ENCODE peak calls at places on chromosomes 1 and 21, in nine cellular contexts. One of them, this sample, is unnamed.

GRCh38 chr1:178727014-178727895 is 2.2 kb downstream of the RALGPS2 start:
- DNase-seq in NCI-H1092 treated with DMSO at 0.1 percent for 48 hours: no peak
- DNase-seq in CD8-positive, alpha-beta memory T cell: no peak
- DNase-seq in posterior vena cava: no peak
- DNase-seq in heart right ventricle: no peak
- DNase-seq in adrenal gland: no peak
- DNase-seq in testis: peak
- DNase-seq in ovary: no peak
- DNase-seq in glutamatergic neuron: no peak
- DNase-seq in this sample: no peak

GRCh38 chr1:150961756-150962155 is 12.9 kb downstream of the CERS2 start:
- DNase-seq in CD8-positive, alpha-beta memory T cell: no peak
- DNase-seq in glutamatergic neuron: no peak
- DNase-seq in testis: no peak
- DNase-seq in heart right ventricle: no peak
- DNase-seq in posterior vena cava: no peak
- DNase-seq in ovary: no peak
- DNase-seq in NCI-H1092 treated with DMSO at 0.1 percent for 48 hours: no peak
- DNase-seq in adrenal gland: no peak
- DNase-seq in this sample: no peak

GRCh38 chr1:202631076-202631923 is 79.0 kb downstream of the SYT2 start:
- DNase-seq in NCI-H1092 treated with DMSO at 0.1 percent for 48 hours: no peak
- DNase-seq in testis: no peak
- DNase-seq in glutamatergic neuron: no peak
- DNase-seq in heart right ventricle: no peak
- DNase-seq in posterior vena cava: peak
- DNase-seq in adrenal gland: no peak
- DNase-seq in ovary: no peak
- DNase-seq in CD8-positive, alpha-beta memory T cell: no peak
- DNase-seq in this sample: no peak

GRCh38 chr1:109988349-109988914 is 3.9 kb downstream of the AHCYL1 start:
- DNase-seq in NCI-H1092 treated with DMSO at 0.1 percent for 48 hours: no peak
- DNase-seq in ovary: no peak
- DNase-seq in testis: no peak
- DNase-seq in heart right ventricle: no peak
- DNase-seq in glutamatergic neuron: no peak
- DNase-seq in posterior vena cava: no peak
- DNase-seq in adrenal gland: no peak
- DNase-seq in CD8-positive, alpha-beta memory T cell: no peak
- DNase-seq in this sample: no peak

GRCh38 chr21:14492890-14493289 is 53.2 kb downstream of the SAMSN1 start:
- DNase-seq in NCI-H1092 treated with DMSO at 0.1 percent for 48 hours: no peak
- DNase-seq in ovary: no peak
- DNase-seq in adrenal gland: no peak
- DNase-seq in glutamatergic neuron: no peak
- DNase-seq in CD8-positive, alpha-beta memory T cell: no peak
- DNase-seq in heart right ventricle: no peak
- DNase-seq in posterior vena cava: no peak
- DNase-seq in testis: no peak
- DNase-seq in this sample: no peak

GRCh38 chr1:64623750-64624445 is 121.0 kb upstream of the RAVER2 start:
- DNase-seq in heart right ventricle: no peak
- DNase-seq in NCI-H1092 treated with DMSO at 0.1 percent for 48 hours: peak
- DNase-seq in CD8-positive, alpha-beta memory T cell: no peak
- DNase-seq in adrenal gland: peak
- DNase-seq in ovary: no peak
- DNase-seq in posterior vena cava: no peak
- DNase-seq in glutamatergic neuron: no peak
- DNase-seq in testis: no peak
- DNase-seq in this sample: no peak

GRCh38 chr1:101567582-101568189 is 330.9 kb downstream of the S1PR1 start:
- DNase-seq in adrenal gland: peak
- DNase-seq in NCI-H1092 treated with DMSO at 0.1 percent for 48 hours: peak
- DNase-seq in heart right ventricle: no peak
- DNase-seq in ovary: no peak
- DNase-seq in glutamatergic neuron: peak
- DNase-seq in testis: peak
- DNase-seq in CD8-positive, alpha-beta memory T cell: peak
- DNase-seq in posterior vena cava: no peak
- DNase-seq in this sample: peak

GRCh38 chr1:184801503-184801902 is 46.8 kb upstream of the EDEM3 start:
- DNase-seq in ovary: no peak
- DNase-seq in CD8-positive, alpha-beta memory T cell: no peak
- DNase-seq in adrenal gland: peak
- DNase-seq in posterior vena cava: no peak
- DNase-seq in testis: no peak
- DNase-seq in glutamatergic neuron: no peak
- DNase-seq in NCI-H1092 treated with DMSO at 0.1 percent for 48 hours: no peak
- DNase-seq in heart right ventricle: no peak
- DNase-seq in this sample: no peak

GRCh38 chr1:198175418-198176170 is 18.8 kb downstream of the NEK7 start:
- DNase-seq in posterior vena cava: no peak
- DNase-seq in NCI-H1092 treated with DMSO at 0.1 percent for 48 hours: no peak
- DNase-seq in ovary: no peak
- DNase-seq in testis: no peak
- DNase-seq in heart right ventricle: no peak
- DNase-seq in adrenal gland: no peak
- DNase-seq in glutamatergic neuron: no peak
- DNase-seq in CD8-positive, alpha-beta memory T cell: no peak
- DNase-seq in this sample: no peak

GRCh38 chr21:32329776-32330175 is 31.1 kb downstream of the MRAP start:
- DNase-seq in heart right ventricle: no peak
- DNase-seq in glutamatergic neuron: no peak
- DNase-seq in ovary: no peak
- DNase-seq in NCI-H1092 treated with DMSO at 0.1 percent for 48 hours: no peak
- DNase-seq in posterior vena cava: no peak
- DNase-seq in testis: no peak
- DNase-seq in adrenal gland: no peak
- DNase-seq in CD8-positive, alpha-beta memory T cell: no peak
- DNase-seq in this sample: no peak

GRCh38 chr21:32137266-32137665 is 141.6 kb downstream of the MIS18A start:
- DNase-seq in ovary: no peak
- DNase-seq in NCI-H1092 treated with DMSO at 0.1 percent for 48 hours: no peak
- DNase-seq in glutamatergic neuron: no peak
- DNase-seq in testis: no peak
- DNase-seq in adrenal gland: no peak
- DNase-seq in heart right ventricle: no peak
- DNase-seq in posterior vena cava: no peak
- DNase-seq in CD8-positive, alpha-beta memory T cell: no peak
- DNase-seq in this sample: no peak

GRCh38 chr1:21779613-21780521 is 3.1 kb downstream of the USP48 start:
- DNase-seq in NCI-H1092 treated with DMSO at 0.1 percent for 48 hours: no peak
- DNase-seq in adrenal gland: no peak
- DNase-seq in testis: no peak
- DNase-seq in ovary: no peak
- DNase-seq in heart right ventricle: no peak
- DNase-seq in CD8-positive, alpha-beta memory T cell: no peak
- DNase-seq in glutamatergic neuron: no peak
- DNase-seq in posterior vena cava: peak
- DNase-seq in this sample: no peak

GRCh38 chr1:169604781-169605560 is 18.7 kb upstream of the F5 start:
- DNase-seq in glutamatergic neuron: no peak
- DNase-seq in posterior vena cava: no peak
- DNase-seq in NCI-H1092 treated with DMSO at 0.1 percent for 48 hours: no peak
- DNase-seq in ovary: no peak
- DNase-seq in adrenal gland: no peak
- DNase-seq in testis: no peak
- DNase-seq in heart right ventricle: no peak
- DNase-seq in CD8-positive, alpha-beta memory T cell: peak
- DNase-seq in this sample: no peak

GRCh38 chr1:14970115-14970798 is 183.3 kb upstream of the TMEM51 start:
- DNase-seq in testis: peak
- DNase-seq in adrenal gland: peak
- DNase-seq in CD8-positive, alpha-beta memory T cell: no peak
- DNase-seq in heart right ventricle: peak
- DNase-seq in glutamatergic neuron: peak
- DNase-seq in NCI-H1092 treated with DMSO at 0.1 percent for 48 hours: no peak
- DNase-seq in posterior vena cava: peak
- DNase-seq in ovary: peak
- DNase-seq in this sample: peak

GRCh38 chr21:41766051-41766882 is 585 bp downstream of the RIPK4 start:
- DNase-seq in adrenal gland: no peak
- DNase-seq in NCI-H1092 treated with DMSO at 0.1 percent for 48 hours: no peak
- DNase-seq in CD8-positive, alpha-beta memory T cell: no peak
- DNase-seq in glutamatergic neuron: no peak
- DNase-seq in heart right ventricle: no peak
- DNase-seq in testis: no peak
- DNase-seq in posterior vena cava: peak
- DNase-seq in ovary: no peak
- DNase-seq in this sample: no peak

GRCh38 chr21:25254491-25255174 is 352.6 kb downstream of the MRPL39 start:
- DNase-seq in ovary: no peak
- DNase-seq in adrenal gland: no peak
- DNase-seq in testis: no peak
- DNase-seq in NCI-H1092 treated with DMSO at 0.1 percent for 48 hours: no peak
- DNase-seq in CD8-positive, alpha-beta memory T cell: no peak
- DNase-seq in heart right ventricle: no peak
- DNase-seq in posterior vena cava: no peak
- DNase-seq in glutamatergic neuron: no peak
- DNase-seq in this sample: no peak

GRCh38 chr1:43799656-43800629 is 92.6 kb downstream of the ST3GAL3 start:
- DNase-seq in posterior vena cava: no peak
- DNase-seq in CD8-positive, alpha-beta memory T cell: no peak
- DNase-seq in testis: no peak
- DNase-seq in glutamatergic neuron: no peak
- DNase-seq in heart right ventricle: no peak
- DNase-seq in adrenal gland: no peak
- DNase-seq in ovary: no peak
- DNase-seq in NCI-H1092 treated with DMSO at 0.1 percent for 48 hours: no peak
- DNase-seq in this sample: no peak

GRCh38 chr1:207298666-207299065 is 22.8 kb upstream of the CD55 start:
- DNase-seq in NCI-H1092 treated with DMSO at 0.1 percent for 48 hours: no peak
- DNase-seq in CD8-positive, alpha-beta memory T cell: no peak
- DNase-seq in adrenal gland: no peak
- DNase-seq in glutamatergic neuron: no peak
- DNase-seq in ovary: no peak
- DNase-seq in posterior vena cava: no peak
- DNase-seq in testis: no peak
- DNase-seq in heart right ventricle: no peak
- DNase-seq in this sample: no peak

GRCh38 chr1:156495401-156496140 is 5.0 kb downstream of the MEF2D start:
- DNase-seq in heart right ventricle: peak
- DNase-seq in glutamatergic neuron: no peak
- DNase-seq in ovary: no peak
- DNase-seq in adrenal gland: peak
- DNase-seq in CD8-positive, alpha-beta memory T cell: no peak
- DNase-seq in testis: peak
- DNase-seq in posterior vena cava: peak
- DNase-seq in NCI-H1092 treated with DMSO at 0.1 percent for 48 hours: no peak
- DNase-seq in this sample: peak

GRCh38 chr1:221837886-221838285 is 96.0 kb upstream of the DUSP10 start:
- DNase-seq in heart right ventricle: no peak
- DNase-seq in NCI-H1092 treated with DMSO at 0.1 percent for 48 hours: no peak
- DNase-seq in posterior vena cava: no peak
- DNase-seq in CD8-positive, alpha-beta memory T cell: no peak
- DNase-seq in ovary: no peak
- DNase-seq in testis: no peak
- DNase-seq in glutamatergic neuron: no peak
- DNase-seq in adrenal gland: no peak
- DNase-seq in this sample: no peak

GRCh38 chr1:41637367-41637766 is 152.9 kb upstream of the EDN2 start:
- DNase-seq in posterior vena cava: no peak
- DNase-seq in heart right ventricle: no peak
- DNase-seq in CD8-positive, alpha-beta memory T cell: no peak
- DNase-seq in ovary: no peak
- DNase-seq in adrenal gland: no peak
- DNase-seq in NCI-H1092 treated with DMSO at 0.1 percent for 48 hours: no peak
- DNase-seq in testis: no peak
- DNase-seq in glutamatergic neuron: no peak
- DNase-seq in this sample: no peak

GRCh38 chr21:37505963-37506362 is 139.4 kb downstream of the DYRK1A start:
- DNase-seq in ovary: no peak
- DNase-seq in testis: no peak
- DNase-seq in heart right ventricle: no peak
- DNase-seq in adrenal gland: no peak
- DNase-seq in posterior vena cava: no peak
- DNase-seq in NCI-H1092 treated with DMSO at 0.1 percent for 48 hours: no peak
- DNase-seq in glutamatergic neuron: no peak
- DNase-seq in CD8-positive, alpha-beta memory T cell: no peak
- DNase-seq in this sample: no peak

GRCh38 chr1:117732065-117732789 is 126.4 kb downstream of the TENT5C start:
- DNase-seq in NCI-H1092 treated with DMSO at 0.1 percent for 48 hours: no peak
- DNase-seq in heart right ventricle: no peak
- DNase-seq in ovary: no peak
- DNase-seq in glutamatergic neuron: no peak
- DNase-seq in testis: no peak
- DNase-seq in posterior vena cava: no peak
- DNase-seq in adrenal gland: no peak
- DNase-seq in CD8-positive, alpha-beta memory T cell: no peak
- DNase-seq in this sample: no peak

GRCh38 chr1:113388621-113389355 is 1.5 kb upstream of the MAGI3 start:
- DNase-seq in testis: no peak
- DNase-seq in heart right ventricle: peak
- DNase-seq in glutamatergic neuron: no peak
- DNase-seq in posterior vena cava: no peak
- DNase-seq in adrenal gland: peak
- DNase-seq in NCI-H1092 treated with DMSO at 0.1 percent for 48 hours: peak
- DNase-seq in CD8-positive, alpha-beta memory T cell: no peak
- DNase-seq in ovary: no peak
- DNase-seq in this sample: peak

GRCh38 chr1:237901284-237901870 is 10.7 kb upstream of the ZP4 start:
- DNase-seq in CD8-positive, alpha-beta memory T cell: no peak
- DNase-seq in testis: peak
- DNase-seq in adrenal gland: peak
- DNase-seq in NCI-H1092 treated with DMSO at 0.1 percent for 48 hours: no peak
- DNase-seq in posterior vena cava: no peak
- DNase-seq in ovary: no peak
- DNase-seq in glutamatergic neuron: no peak
- DNase-seq in heart right ventricle: no peak
- DNase-seq in this sample: peak

GRCh38 chr1:81702903-81703302 is 97.8 kb upstream of the ADGRL2 start:
- DNase-seq in NCI-H1092 treated with DMSO at 0.1 percent for 48 hours: no peak
- DNase-seq in testis: no peak
- DNase-seq in CD8-positive, alpha-beta memory T cell: no peak
- DNase-seq in heart right ventricle: no peak
- DNase-seq in glutamatergic neuron: no peak
- DNase-seq in adrenal gland: no peak
- DNase-seq in ovary: no peak
- DNase-seq in posterior vena cava: no peak
- DNase-seq in this sample: no peak

GRCh38 chr1:152622803-152623202 is at the start of gene LCE3A:
- DNase-seq in glutamatergic neuron: no peak
- DNase-seq in adrenal gland: no peak
- DNase-seq in posterior vena cava: no peak
- DNase-seq in CD8-positive, alpha-beta memory T cell: no peak
- DNase-seq in ovary: peak
- DNase-seq in NCI-H1092 treated with DMSO at 0.1 percent for 48 hours: no peak
- DNase-seq in heart right ventricle: no peak
- DNase-seq in testis: no peak
- DNase-seq in this sample: no peak

GRCh38 chr1:25569599-25570458 is 26.4 kb downstream of the LDLRAP1 start:
- DNase-seq in posterior vena cava: no peak
- DNase-seq in heart right ventricle: no peak
- DNase-seq in testis: no peak
- DNase-seq in NCI-H1092 treated with DMSO at 0.1 percent for 48 hours: no peak
- DNase-seq in glutamatergic neuron: peak
- DNase-seq in CD8-positive, alpha-beta memory T cell: no peak
- DNase-seq in ovary: no peak
- DNase-seq in adrenal gland: no peak
- DNase-seq in this sample: peak

GRCh38 chr1:91440845-91441244 is 36.2 kb upstream of the HFM1 start:
- DNase-seq in glutamatergic neuron: no peak
- DNase-seq in heart right ventricle: no peak
- DNase-seq in CD8-positive, alpha-beta memory T cell: no peak
- DNase-seq in adrenal gland: no peak
- DNase-seq in testis: no peak
- DNase-seq in NCI-H1092 treated with DMSO at 0.1 percent for 48 hours: peak
- DNase-seq in posterior vena cava: no peak
- DNase-seq in ovary: no peak
- DNase-seq in this sample: no peak

GRCh38 chr1:16189003-16189402 is 23.4 kb downstream of the ARHGEF19 start:
- DNase-seq in heart right ventricle: no peak
- DNase-seq in ovary: no peak
- DNase-seq in NCI-H1092 treated with DMSO at 0.1 percent for 48 hours: no peak
- DNase-seq in adrenal gland: no peak
- DNase-seq in glutamatergic neuron: no peak
- DNase-seq in posterior vena cava: no peak
- DNase-seq in testis: no peak
- DNase-seq in CD8-positive, alpha-beta memory T cell: no peak
- DNase-seq in this sample: no peak

GRCh38 chr1:246785536-246786111 is 61.4 kb downstream of the SCCPDH start:
- DNase-seq in CD8-positive, alpha-beta memory T cell: no peak
- DNase-seq in NCI-H1092 treated with DMSO at 0.1 percent for 48 hours: no peak
- DNase-seq in adrenal gland: no peak
- DNase-seq in posterior vena cava: peak
- DNase-seq in heart right ventricle: no peak
- DNase-seq in testis: no peak
- DNase-seq in glutamatergic neuron: no peak
- DNase-seq in ovary: no peak
- DNase-seq in this sample: no peak

This sample was measured in K562.